ENCODE peak calls at places on chromosomes 13 and 19, in seven cellular contexts. Y, H, D, M, Z, B and U are unnamed samples. For H3K9me3, the result is how much of the 10 kb centered on the place peaks cover.

GRCh38 chr13:72527333-72527732 is 200.1 kb downstream of the MZT1 start:
- DNase-seq in Y (no peak), H (no peak), D (no peak), M (no peak), Z (no peak), B (no peak), U (no peak)

GRCh38 chr19:41869374-41869955 is 7.6 kb upstream of the CD79A start:
- DNase-seq in Y (no peak), H (no peak), D (peak), M (no peak), Z (no peak), B (no peak), U (no peak)

GRCh38 chr19:45103200-45103624 is 10.2 kb downstream of the PPP1R37 start:
- DNase-seq in Y (no peak), H (no peak), D (no peak), M (no peak), Z (peak), B (no peak), U (no peak)

GRCh38 chr13:110010433-110011135 is 224.2 kb upstream of the IRS2 start:
- DNase-seq in Y (no peak), H (no peak), D (no peak), M (no peak), Z (peak), B (no peak), U (no peak)

GRCh38 chr19:1566392-1567115 is 1.6 kb downstream of the MEX3D start:
- DNase-seq in Y (peak), H (peak), D (no peak), M (peak), Z (peak), B (peak), U (no peak)

GRCh38 chr13:107192289-107192688 is 624.4 kb upstream of the ARGLU1 start:
- DNase-seq in Y (peak), H (no peak), D (no peak), M (no peak), Z (no peak), B (no peak), U (no peak)

GRCh38 chr13:61247149-61247936 is 168.3 kb downstream of the PCDH20 start:
- DNase-seq in Y (peak), H (no peak), D (no peak), M (no peak), Z (no peak), B (no peak), U (no peak)

GRCh38 chr13:42612021-42612765 is 38.2 kb downstream of the TNFSF11 start:
- DNase-seq in Y (no peak), H (no peak), D (peak), M (no peak), Z (no peak), B (no peak), U (no peak)

GRCh38 chr19:48966541-48967345 is 1.6 kb downstream of the FTL start:
- DNase-seq in Y (no peak), H (peak), D (no peak), M (no peak), Z (peak), B (no peak), U (no peak)

GRCh38 chr13:93635687-93636086 is 409.1 kb downstream of the GPC6 start:
- DNase-seq in Y (no peak), H (peak), D (no peak), M (no peak), Z (peak), B (no peak), U (no peak)

GRCh38 chr19:6738726-6739389 is 622 bp upstream of the TRIP10 start:
- DNase-seq in Y (no peak), H (peak), D (peak), M (peak), Z (no peak), B (no peak), U (no peak)

GRCh38 chr13:40651866-40652587 is 14.4 kb downstream of the FOXO1 start:
- DNase-seq in Y (no peak), H (no peak), D (peak), M (no peak), Z (no peak), B (peak), U (peak)

GRCh38 chr13:29496241-29496712 is 99.2 kb downstream of the SLC7A1 start:
- DNase-seq in Y (no peak), H (no peak), D (peak), M (peak), Z (peak), B (no peak), U (no peak)

GRCh38 chr19:49216076-49216475 is 58.5 kb downstream of the TRPM4 start:
- DNase-seq in Y (no peak), H (peak), D (no peak), M (no peak), Z (no peak), B (no peak), U (no peak)

GRCh38 chr13:79593121-79593520 is 112.2 kb downstream of the NDFIP2 start:
- DNase-seq in Y (no peak), H (no peak), D (no peak), M (no peak), Z (no peak), B (no peak), U (no peak)

GRCh38 chr13:110185696-110186095 is 121.3 kb downstream of the COL4A1 start:
- DNase-seq in Y (no peak), H (peak), D (no peak), M (peak), Z (no peak), B (no peak), U (no peak)

GRCh38 chr13:33742321-33742720 is 75.6 kb upstream of the RFC3 start:
- DNase-seq in Y (no peak), H (no peak), D (peak), M (no peak), Z (no peak), B (no peak), U (no peak)

GRCh38 chr19:16051254-16052025 is 24.9 kb upstream of the TPM4 start:
- DNase-seq in Y (no peak), H (no peak), D (peak), M (no peak), Z (peak), B (peak), U (no peak)

GRCh38 chr19:34365463-34366401 is 736 bp downstream of the GPI start:
- DNase-seq in Y (peak), H (peak), D (peak), M (peak), Z (peak), B (peak), U (no peak)

GRCh38 chr19:48628486-48629296 is 8.5 kb downstream of the DBP start:
- DNase-seq in Y (no peak), H (no peak), D (no peak), M (peak), Z (no peak), B (peak), U (no peak)

GRCh38 chr19:3725640-3726310 is 17.6 kb downstream of the TJP3 start:
- DNase-seq in Y (no peak), H (no peak), D (no peak), M (peak), Z (peak), B (peak), U (no peak)

GRCh38 chr19:39252458-39252857 is 3.8 kb upstream of the IFNL4 start:
- DNase-seq in Y (no peak), H (no peak), D (no peak), M (no peak), Z (no peak), B (no peak), U (no peak)

GRCh38 chr13:93861818-93862217 is 617.7 kb downstream of the DCT start:
- DNase-seq in Y (no peak), H (peak), D (no peak), M (no peak), Z (peak), B (no peak), U (no peak)

GRCh38 chr13:112178769-112179168 is 111.8 kb downstream of the SOX1 start:
- DNase-seq in Y (no peak), H (no peak), D (no peak), M (no peak), Z (no peak), B (no peak), U (no peak)

GRCh38 chr13:112175162-112176075 is 108.5 kb downstream of the SOX1 start:
- DNase-seq in Y (no peak), H (no peak), D (peak), M (no peak), Z (no peak), B (no peak), U (no peak)

GRCh38 chr13:112177889-112178288 is 110.9 kb downstream of the SOX1 start:
- DNase-seq in Y (no peak), H (no peak), D (no peak), M (no peak), Z (no peak), B (no peak), U (no peak)

GRCh38 chr13:112177459-112177858 is 110.5 kb downstream of the SOX1 start:
- DNase-seq in Y (no peak), H (no peak), D (no peak), M (no peak), Z (no peak), B (no peak), U (no peak)

DNA sequence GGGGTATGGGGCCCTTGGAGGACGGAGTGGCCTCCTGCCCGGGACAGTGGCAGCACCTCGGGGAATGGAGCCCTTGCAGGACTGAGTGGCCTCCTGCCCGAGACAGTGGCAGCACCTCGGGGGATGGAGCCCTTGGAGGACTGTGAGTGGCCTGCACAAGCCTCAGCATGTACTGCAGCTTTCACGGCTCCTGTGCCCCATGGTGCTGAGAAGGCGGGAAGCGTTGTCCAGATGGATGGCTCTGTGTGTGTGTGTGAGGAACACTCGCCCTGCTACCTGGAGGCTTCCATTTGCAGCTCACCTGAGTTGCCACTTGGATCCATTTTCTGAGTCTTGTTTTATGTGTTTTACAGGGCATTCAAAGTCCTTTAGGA is 109.8 kb downstream of the SOX1 start:
- DNase-seq in Y (no peak), H (no peak), D (no peak), M (no peak), Z (no peak), B (no peak), U (no peak)
- H3K9me3 ChIP-seq in Y (under half), H (under half), D (under half), M (under half), Z (under half), B (under half), U (under half)

GRCh38 chr13:35957174-35957867 is 173.9 kb downstream of the DCLK1 start:
- DNase-seq in Y (no peak), H (peak), D (no peak), M (no peak), Z (no peak), B (no peak), U (no peak)

GRCh38 chr13:35956074-35956473 is 175.1 kb downstream of the DCLK1 start:
- DNase-seq in Y (no peak), H (no peak), D (no peak), M (no peak), Z (no peak), B (no peak), U (no peak)

GRCh38 chr13:35953537-35954206 is 177.5 kb downstream of the DCLK1 start:
- DNase-seq in Y (peak), H (peak), D (peak), M (peak), Z (peak), B (peak), U (peak)

GRCh38 chr13:35957996-35958395 is 173.2 kb downstream of the DCLK1 start:
- DNase-seq in Y (no peak), H (no peak), D (no peak), M (no peak), Z (no peak), B (no peak), U (no peak)

DNA sequence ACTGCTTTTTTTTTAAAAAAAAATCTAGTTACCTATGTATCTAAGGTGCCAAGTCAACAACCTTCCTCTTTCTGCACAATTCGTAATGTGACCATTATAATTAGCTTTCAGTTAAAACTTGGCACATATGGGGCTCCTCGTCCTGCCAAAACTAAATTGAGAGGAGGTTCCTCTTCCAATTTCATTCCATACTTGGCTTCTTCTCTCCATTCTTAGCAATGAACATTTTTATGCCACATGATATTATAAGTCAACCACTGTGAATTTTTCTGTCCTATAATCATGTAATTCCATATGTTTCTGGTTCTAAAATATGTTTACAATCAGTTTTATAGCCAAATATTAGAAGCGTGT is 177.0 kb downstream of the DCLK1 start:
- DNase-seq in Y (no peak), H (no peak), D (no peak), M (no peak), Z (no peak), B (no peak), U (no peak)
- H3K9me3 ChIP-seq in Y (under half), H (under half), D (under half), M (under half), Z (under half), B (under half), U (under half)

GRCh38 chr19:52653161-52653560 is 15.0 kb upstream of the ZNF83 start:
- DNase-seq in Y (no peak), H (no peak), D (no peak), M (no peak), Z (no peak), B (no peak), U (no peak)
- H3K9me3 ChIP-seq in Y (under half), H (under half), D (under half), M (under half), Z (under half), B (under half), U (under half)

GRCh38 chr19:55484571-55485438 is at the start of gene NAT14:
- DNase-seq in Y (peak), H (peak), D (peak), M (peak), Z (peak), B (peak), U (no peak)

GRCh38 chr19:55485439-55486011 is 537 bp downstream of the NAT14 start:
- DNase-seq in Y (no peak), H (peak), D (peak), M (no peak), Z (no peak), B (no peak), U (no peak)

GRCh38 chr19:55482128-55482961 is 2.6 kb upstream of the NAT14 start:
- DNase-seq in Y (no peak), H (no peak), D (no peak), M (no peak), Z (no peak), B (no peak), U (no peak)

GRCh38 chr19:55482967-55483671 is 1.9 kb upstream of the NAT14 start:
- DNase-seq in Y (no peak), H (no peak), D (no peak), M (no peak), Z (no peak), B (no peak), U (no peak)

DNA sequence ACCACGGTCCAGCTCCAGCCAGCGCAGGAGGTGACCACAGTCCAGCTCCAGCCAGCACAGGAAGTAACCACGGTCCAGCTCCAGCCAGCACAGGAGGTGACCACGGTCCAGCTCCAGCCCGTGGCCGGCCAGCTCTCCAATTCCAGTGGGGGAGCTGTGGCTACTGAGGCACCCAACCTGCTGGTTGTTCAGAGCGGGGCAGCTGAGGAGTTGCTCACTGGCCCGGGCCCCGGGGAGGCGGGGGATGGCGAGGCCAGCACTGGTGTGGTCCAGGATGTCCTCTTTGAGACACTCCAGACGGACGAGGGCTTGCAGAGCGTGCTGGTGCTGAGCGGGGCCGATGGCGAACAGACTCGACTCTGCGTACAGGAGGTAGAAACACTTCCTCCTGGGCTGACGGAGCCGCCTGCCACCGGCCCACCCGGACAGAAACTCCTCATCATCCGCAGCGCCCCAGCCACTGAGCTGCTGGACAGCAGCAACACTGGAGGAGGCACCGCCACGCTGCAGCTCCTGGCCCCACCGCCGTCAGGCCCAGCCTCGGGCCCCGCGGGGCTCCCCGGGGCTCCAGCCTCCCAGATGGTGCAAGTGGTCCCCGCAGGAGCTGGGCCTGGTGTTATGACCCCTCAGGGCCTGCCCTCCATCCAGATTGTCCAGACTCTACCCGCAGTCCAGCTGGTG is 1.2 kb upstream of the NAT14 start:
- DNase-seq in Y (no peak), H (no peak), D (no peak), M (no peak), Z (no peak), B (no peak), U (no peak)
- H3K9me3 ChIP-seq in Y (under half), H (under half), D (under half), M (under half), Z (under half), B (under half), U (under half)

DNA sequence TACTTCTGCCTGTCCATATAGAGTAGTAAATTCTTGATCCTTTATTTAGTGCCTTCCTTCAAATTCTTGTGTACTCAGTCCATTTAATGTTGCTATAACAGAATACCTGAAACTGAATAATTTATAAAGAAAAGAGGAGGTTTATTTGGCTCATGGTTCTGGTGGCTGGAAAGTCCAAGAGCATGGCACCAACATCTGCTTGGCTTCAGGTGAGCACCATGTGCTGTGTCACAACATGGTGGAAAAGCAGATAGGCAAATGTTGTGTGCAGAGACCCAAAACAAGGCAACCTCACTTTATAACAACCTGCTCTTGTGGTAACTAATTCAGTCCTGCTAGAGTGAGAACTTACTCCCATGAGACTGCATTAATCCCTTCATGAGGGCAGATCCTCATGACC is 195.3 kb downstream of the LMO7 start:
- DNase-seq in Y (no peak), H (no peak), D (no peak), M (no peak), Z (no peak), B (no peak), U (no peak)
- H3K9me3 ChIP-seq in Y (under half), H (under half), D (under half), M (under half), Z (under half), B (under half), U (under half)

GRCh38 chr19:23420824-23421223 is 25.6 kb upstream of the ZNF91 start:
- DNase-seq in Y (no peak), H (no peak), D (peak), M (no peak), Z (no peak), B (no peak), U (no peak)
- H3K9me3 ChIP-seq in Y (under half), H (under half), D (under half), M (under half), Z (under half), B (under half), U (under half)

GRCh38 chr19:37813340-37813739 is 34.0 kb upstream of the ZNF573 start:
- DNase-seq in Y (no peak), H (no peak), D (no peak), M (no peak), Z (no peak), B (no peak), U (no peak)
- H3K9me3 ChIP-seq in Y (under half), H (under half), D (under half), M (under half), Z (under half), B (under half), U (under half)

DNA sequence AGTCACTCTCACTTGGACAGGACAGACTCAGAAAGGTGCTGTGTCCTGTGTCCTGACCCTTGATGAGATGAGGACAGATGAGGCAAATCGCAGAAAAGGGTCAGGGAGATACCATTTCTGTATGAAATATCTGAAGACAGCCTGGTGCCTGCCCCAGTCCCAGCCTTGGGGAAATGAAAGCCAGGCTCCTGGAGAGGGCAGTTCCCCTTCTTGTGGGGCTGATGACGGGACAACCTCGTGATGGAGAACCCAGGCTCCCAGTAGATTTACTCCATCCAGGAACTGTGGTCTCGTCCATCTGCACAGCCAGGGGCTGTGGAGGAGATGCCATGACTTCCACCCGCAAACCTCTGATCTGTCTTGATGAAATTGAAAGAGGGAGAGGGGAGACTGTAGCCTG is 13.8 kb downstream of the LILRB1 start:
- DNase-seq in Y (no peak), H (no peak), D (no peak), M (peak), Z (no peak), B (no peak), U (no peak)
- H3K9me3 ChIP-seq in Y (under half), H (under half), D (under half), M (under half), Z (under half), B (half or more), U (under half)